ENCODE peak calls at places on chromosomes 5 and 9, in seven cellular contexts. One of them, this sample, is unnamed.

GRCh38 chr5:165410476-165410875 is 1905.1 kb downstream of the MAT2B start:
- ATAC-seq in left colon: no peak
- ATAC-seq in activated CD4-positive, alpha-beta T cell treated with anti-CD3 and anti-CD28 coated beads for 36 hours: no peak
- ATAC-seq in Right ventricle myocardium superior: no peak
- ATAC-seq in PC-3: no peak
- ATAC-seq in heart right ventricle: no peak
- ATAC-seq in naive thymus-derived CD4-positive, alpha-beta T cell: no peak
- ATAC-seq in this sample: no peak

GRCh38 chr9:79731483-79731882 is 159.7 kb downstream of the TLE4 start:
- ATAC-seq in Right ventricle myocardium superior: no peak
- ATAC-seq in PC-3: peak
- ATAC-seq in heart right ventricle: no peak
- ATAC-seq in activated CD4-positive, alpha-beta T cell treated with anti-CD3 and anti-CD28 coated beads for 36 hours: peak
- ATAC-seq in naive thymus-derived CD4-positive, alpha-beta T cell: no peak
- ATAC-seq in left colon: no peak
- ATAC-seq in this sample: no peak

GRCh38 chr5:123204224-123204623 is 115.2 kb downstream of the PRDM6 start:
- ATAC-seq in Right ventricle myocardium superior: no peak
- ATAC-seq in left colon: no peak
- ATAC-seq in naive thymus-derived CD4-positive, alpha-beta T cell: no peak
- ATAC-seq in heart right ventricle: no peak
- ATAC-seq in PC-3: no peak
- ATAC-seq in activated CD4-positive, alpha-beta T cell treated with anti-CD3 and anti-CD28 coated beads for 36 hours: no peak
- ATAC-seq in this sample: no peak

GRCh38 chr9:108953983-108954574 is 19.9 kb downstream of the ABITRAM start:
- ATAC-seq in heart right ventricle: peak
- ATAC-seq in PC-3: no peak
- ATAC-seq in left colon: peak
- ATAC-seq in Right ventricle myocardium superior: peak
- ATAC-seq in activated CD4-positive, alpha-beta T cell treated with anti-CD3 and anti-CD28 coated beads for 36 hours: no peak
- ATAC-seq in naive thymus-derived CD4-positive, alpha-beta T cell: peak
- ATAC-seq in this sample: no peak

GRCh38 chr9:96467784-96468183 is 17.8 kb downstream of the HABP4 start:
- ATAC-seq in heart right ventricle: no peak
- ATAC-seq in activated CD4-positive, alpha-beta T cell treated with anti-CD3 and anti-CD28 coated beads for 36 hours: no peak
- ATAC-seq in naive thymus-derived CD4-positive, alpha-beta T cell: no peak
- ATAC-seq in left colon: no peak
- ATAC-seq in PC-3: no peak
- ATAC-seq in Right ventricle myocardium superior: peak
- ATAC-seq in this sample: no peak

GRCh38 chr5:71925608-71926091 is 181.6 kb upstream of the MAP1B start:
- ATAC-seq in heart right ventricle: peak
- ATAC-seq in activated CD4-positive, alpha-beta T cell treated with anti-CD3 and anti-CD28 coated beads for 36 hours: no peak
- ATAC-seq in Right ventricle myocardium superior: peak
- ATAC-seq in naive thymus-derived CD4-positive, alpha-beta T cell: no peak
- ATAC-seq in PC-3: no peak
- ATAC-seq in left colon: no peak
- ATAC-seq in this sample: peak

GRCh38 chr5:73338201-73339126 is 110.1 kb downstream of the FOXD1 start:
- ATAC-seq in heart right ventricle: no peak
- ATAC-seq in activated CD4-positive, alpha-beta T cell treated with anti-CD3 and anti-CD28 coated beads for 36 hours: no peak
- ATAC-seq in left colon: no peak
- ATAC-seq in naive thymus-derived CD4-positive, alpha-beta T cell: no peak
- ATAC-seq in PC-3: peak
- ATAC-seq in Right ventricle myocardium superior: no peak
- ATAC-seq in this sample: peak

GRCh38 chr5:149514512-149514911 is 36.7 kb downstream of the CSNK1A1 start:
- ATAC-seq in naive thymus-derived CD4-positive, alpha-beta T cell: no peak
- ATAC-seq in Right ventricle myocardium superior: no peak
- ATAC-seq in PC-3: no peak
- ATAC-seq in activated CD4-positive, alpha-beta T cell treated with anti-CD3 and anti-CD28 coated beads for 36 hours: no peak
- ATAC-seq in heart right ventricle: peak
- ATAC-seq in left colon: no peak
- ATAC-seq in this sample: no peak

GRCh38 chr5:179509239-179509638 is 41.1 kb upstream of the RUFY1 start:
- ATAC-seq in activated CD4-positive, alpha-beta T cell treated with anti-CD3 and anti-CD28 coated beads for 36 hours: no peak
- ATAC-seq in PC-3: no peak
- ATAC-seq in heart right ventricle: no peak
- ATAC-seq in Right ventricle myocardium superior: no peak
- ATAC-seq in naive thymus-derived CD4-positive, alpha-beta T cell: no peak
- ATAC-seq in left colon: no peak
- ATAC-seq in this sample: no peak

GRCh38 chr5:151095341-151096000 is 14.6 kb upstream of the TNIP1 start:
- ATAC-seq in left colon: peak
- ATAC-seq in naive thymus-derived CD4-positive, alpha-beta T cell: no peak
- ATAC-seq in heart right ventricle: peak
- ATAC-seq in activated CD4-positive, alpha-beta T cell treated with anti-CD3 and anti-CD28 coated beads for 36 hours: no peak
- ATAC-seq in Right ventricle myocardium superior: peak
- ATAC-seq in PC-3: peak
- ATAC-seq in this sample: peak

GRCh38 chr5:151772029-151772867 is 494 bp downstream of the G3BP1 start:
- ATAC-seq in naive thymus-derived CD4-positive, alpha-beta T cell: no peak
- ATAC-seq in activated CD4-positive, alpha-beta T cell treated with anti-CD3 and anti-CD28 coated beads for 36 hours: no peak
- ATAC-seq in heart right ventricle: no peak
- ATAC-seq in PC-3: no peak
- ATAC-seq in left colon: peak
- ATAC-seq in Right ventricle myocardium superior: peak
- ATAC-seq in this sample: peak

GRCh38 chr5:134510970-134511795 is 14.3 kb upstream of the JADE2 start:
- ATAC-seq in Right ventricle myocardium superior: no peak
- ATAC-seq in heart right ventricle: no peak
- ATAC-seq in naive thymus-derived CD4-positive, alpha-beta T cell: peak
- ATAC-seq in left colon: no peak
- ATAC-seq in activated CD4-positive, alpha-beta T cell treated with anti-CD3 and anti-CD28 coated beads for 36 hours: peak
- ATAC-seq in PC-3: peak
- ATAC-seq in this sample: no peak

GRCh38 chr9:109107402-109108240 is 12.1 kb downstream of the TMEM245 start:
- ATAC-seq in PC-3: peak
- ATAC-seq in Right ventricle myocardium superior: peak
- ATAC-seq in naive thymus-derived CD4-positive, alpha-beta T cell: peak
- ATAC-seq in activated CD4-positive, alpha-beta T cell treated with anti-CD3 and anti-CD28 coated beads for 36 hours: peak
- ATAC-seq in heart right ventricle: no peak
- ATAC-seq in left colon: peak
- ATAC-seq in this sample: peak

GRCh38 chr5:80198399-80198798 is 57.4 kb downstream of the SERINC5 start:
- ATAC-seq in left colon: no peak
- ATAC-seq in naive thymus-derived CD4-positive, alpha-beta T cell: no peak
- ATAC-seq in PC-3: no peak
- ATAC-seq in Right ventricle myocardium superior: peak
- ATAC-seq in heart right ventricle: peak
- ATAC-seq in activated CD4-positive, alpha-beta T cell treated with anti-CD3 and anti-CD28 coated beads for 36 hours: no peak
- ATAC-seq in this sample: peak

GRCh38 chr5:41457942-41458341 is 52.5 kb downstream of the PLCXD3 start:
- ATAC-seq in left colon: no peak
- ATAC-seq in Right ventricle myocardium superior: no peak
- ATAC-seq in PC-3: peak
- ATAC-seq in heart right ventricle: no peak
- ATAC-seq in naive thymus-derived CD4-positive, alpha-beta T cell: no peak
- ATAC-seq in activated CD4-positive, alpha-beta T cell treated with anti-CD3 and anti-CD28 coated beads for 36 hours: no peak
- ATAC-seq in this sample: no peak

GRCh38 chr5:88967633-88968585 is 84.9 kb upstream of the MEF2C start:
- ATAC-seq in left colon: no peak
- ATAC-seq in Right ventricle myocardium superior: no peak
- ATAC-seq in heart right ventricle: no peak
- ATAC-seq in naive thymus-derived CD4-positive, alpha-beta T cell: no peak
- ATAC-seq in PC-3: no peak
- ATAC-seq in activated CD4-positive, alpha-beta T cell treated with anti-CD3 and anti-CD28 coated beads for 36 hours: no peak
- ATAC-seq in this sample: no peak

GRCh38 chr9:123375725-123376132 is 19.7 kb downstream of the CRB2 start:
- ATAC-seq in naive thymus-derived CD4-positive, alpha-beta T cell: peak
- ATAC-seq in PC-3: peak
- ATAC-seq in activated CD4-positive, alpha-beta T cell treated with anti-CD3 and anti-CD28 coated beads for 36 hours: no peak
- ATAC-seq in left colon: peak
- ATAC-seq in heart right ventricle: peak
- ATAC-seq in Right ventricle myocardium superior: peak
- ATAC-seq in this sample: peak

GRCh38 chr5:154199263-154199662 is 8.7 kb downstream of the GALNT10 start:
- ATAC-seq in activated CD4-positive, alpha-beta T cell treated with anti-CD3 and anti-CD28 coated beads for 36 hours: no peak
- ATAC-seq in naive thymus-derived CD4-positive, alpha-beta T cell: no peak
- ATAC-seq in PC-3: no peak
- ATAC-seq in heart right ventricle: no peak
- ATAC-seq in Right ventricle myocardium superior: no peak
- ATAC-seq in left colon: no peak
- ATAC-seq in this sample: no peak

GRCh38 chr5:122924203-122924602 is 78.8 kb downstream of the SNX24 start:
- ATAC-seq in naive thymus-derived CD4-positive, alpha-beta T cell: no peak
- ATAC-seq in heart right ventricle: no peak
- ATAC-seq in PC-3: no peak
- ATAC-seq in left colon: no peak
- ATAC-seq in Right ventricle myocardium superior: no peak
- ATAC-seq in activated CD4-positive, alpha-beta T cell treated with anti-CD3 and anti-CD28 coated beads for 36 hours: no peak
- ATAC-seq in this sample: peak

This sample was measured in gastroesophageal sphincter.